ENCODE peak calls at places on chromosome 9, in six cellular contexts. A is kidney epithelial cell, K is G401, C is NCI-H526, Z is Right ventricle myocardium superior, U is epithelial cell of prostate. J is an unnamed sample.
A peak's percentile ranks its signal among the peaks of the same experiment; 100 is the strongest.

GRCh38 chr9:3569529-3569928 is 43.7 kb upstream of the RFX3 start:
- DNase-seq in C (no peak), Z (no peak), K (no peak), A (no peak), U (no peak), J (peak; percentile 5)

GRCh38 chr9:80873861-80874260 is 815.5 kb downstream of the TLE1 start:
- DNase-seq in Z (no peak), K (no peak), C (no peak), A (no peak), U (no peak), J (peak; percentile 50)

GRCh38 chr9:93594041-93594756 is 17.8 kb downstream of the PHF2 start:
- DNase-seq in U (no peak), C (no peak), Z (no peak), A (no peak), K (no peak), J (no peak)

GRCh38 chr9:30722065-30722464 is 1662.4 kb upstream of the ACO1 start:
- DNase-seq in Z (no peak), U (no peak), K (no peak), A (no peak), C (no peak), J (no peak)

GRCh38 chr9:124812401-124813016 is 35.6 kb downstream of the OLFML2A start:
- DNase-seq in K (no peak), Z (peak; percentile 70), C (no peak), A (peak; percentile 95), U (peak; percentile 48), J (peak; percentile 96)

GRCh38 chr9:130020618-130021017 is 22.4 kb downstream of the FNBP1 start:
- DNase-seq in C (no peak), Z (no peak), U (no peak), K (peak; percentile 60), A (no peak), J (no peak)

GRCh38 chr9:80509358-80509757 is 937.6 kb downstream of the TLE4 start:
- DNase-seq in C (no peak), Z (no peak), U (no peak), K (no peak), A (no peak), J (no peak)

GRCh38 chr9:35658894-35659220 is 765 bp downstream of the CCDC107 start:
- DNase-seq in C (peak; percentile 26), A (no peak), Z (peak; percentile 70), K (peak; percentile 54), U (no peak), J (peak; percentile 67)

GRCh38 chr9:113154471-113154870 is 3.7 kb downstream of the SLC31A2 start:
- DNase-seq in Z (no peak), U (peak; percentile 44), A (peak; percentile 61), K (no peak), C (no peak), J (peak; percentile 100)

GRCh38 chr9:84926793-84927192 is 257.3 kb downstream of the NTRK2 start:
- DNase-seq in U (no peak), A (no peak), K (no peak), Z (no peak), C (no peak), J (no peak)

GRCh38 chr9:106864533-106865143 is 1.7 kb downstream of the ZNF462 start:
- DNase-seq in Z (peak; percentile 40), K (peak; percentile 74), U (no peak), C (no peak), A (no peak), J (peak; percentile 38)

GRCh38 chr9:110900451-110900850 is 137.8 kb downstream of the LPAR1 start:
- DNase-seq in A (no peak), K (no peak), Z (no peak), U (no peak), C (no peak), J (peak; percentile 68)

GRCh38 chr9:4099961-4100360 is 199.9 kb downstream of the GLIS3 start:
- DNase-seq in K (no peak), A (no peak), C (no peak), U (no peak), Z (no peak), J (peak; percentile 79)

GRCh38 chr9:80259079-80259478 is 687.3 kb downstream of the TLE4 start:
- DNase-seq in A (no peak), U (no peak), C (no peak), K (no peak), Z (no peak), J (no peak)

GRCh38 chr9:136855461-136856077 is 3.4 kb downstream of the MAMDC4 start:
- DNase-seq in U (no peak), K (no peak), Z (peak; percentile 53), A (no peak), C (no peak), J (no peak)

GRCh38 chr9:127158995-127159801 is 36.8 kb upstream of the ANGPTL2 start:
- DNase-seq in A (peak; percentile 86), C (no peak), Z (no peak), K (peak; percentile 76), U (no peak), J (peak; percentile 92)

GRCh38 chr9:8855046-8855445 is 1055.5 kb upstream of the DMAC1 start:
- DNase-seq in C (peak; percentile 43), K (peak; percentile 85), Z (no peak), A (peak; percentile 12), U (no peak), J (no peak)

GRCh38 chr9:97615439-97616072 is 17.6 kb downstream of the TSTD2 start:
- DNase-seq in K (peak; percentile 89), U (no peak), A (no peak), C (no peak), Z (no peak), J (peak; percentile 53)

GRCh38 chr9:12815895-12816294 is 41.1 kb downstream of the LURAP1L start:
- DNase-seq in A (no peak), K (no peak), C (no peak), U (no peak), Z (no peak), J (no peak)

GRCh38 chr9:88807426-88807825 is 183.8 kb upstream of the S1PR3 start:
- DNase-seq in U (no peak), K (no peak), A (no peak), Z (no peak), C (no peak), J (no peak)

GRCh38 chr9:99253772-99254431 is 31.8 kb downstream of the SEC61B start:
- DNase-seq in C (no peak), U (no peak), A (no peak), K (no peak), Z (no peak), J (peak; percentile 51)

GRCh38 chr9:23826120-23826629 is at the start of gene ELAVL2:
- DNase-seq in Z (peak; percentile 89), K (peak; percentile 99), U (peak; percentile 97), A (peak; percentile 77), C (no peak), J (peak; percentile 99)

GRCh38 chr9:136201609-136202448 is 3.1 kb downstream of the LHX3 start:
- DNase-seq in C (no peak), U (no peak), Z (no peak), A (no peak), K (no peak), J (no peak)

GRCh38 chr9:136665111-136665703 is 2.5 kb downstream of the EGFL7 start:
- DNase-seq in A (no peak), U (no peak), C (no peak), Z (no peak), K (no peak), J (no peak)

GRCh38 chr9:5718296-5719032 is 89.6 kb downstream of the RIC1 start:
- DNase-seq in K (no peak), Z (no peak), U (no peak), C (no peak), A (no peak), J (peak; percentile 24)

GRCh38 chr9:3008091-3008490 is 164.2 kb upstream of the PUM3 start:
- DNase-seq in Z (no peak), C (no peak), K (no peak), U (no peak), A (no peak), J (no peak)

GRCh38 chr9:134863941-134864820 is 16.4 kb upstream of the FCN2 start:
- DNase-seq in C (no peak), Z (peak; percentile 65), K (no peak), U (no peak), A (no peak), J (peak; percentile 37)

GRCh38 chr9:81592890-81593271 is 96.5 kb downstream of the TLE1 start:
- DNase-seq in K (no peak), Z (peak; percentile 57), U (no peak), C (no peak), A (no peak), J (no peak)

GRCh38 chr9:89916001-89916635 is 311.3 kb downstream of the GADD45G start:
- DNase-seq in U (no peak), K (no peak), A (no peak), C (no peak), Z (no peak), J (no peak)

J was measured in LHCN-M2.